ENCODE peak calls at places on chromosomes 2 and 18, in four cellular contexts. A is brain pericyte, Y is GM12865, I is uterus. M is an unnamed sample.

GRCh38 chr2:10303634-10304378 is 1.1 kb downstream of the HPCAL1 start:
- DNase-seq in I (peak), Y (peak), A (no peak), M (no peak)

GRCh38 chr2:216858312-216858711 is 1.6 kb downstream of the TNP1 start:
- DNase-seq in A (no peak), Y (no peak), I (no peak), M (no peak)

GRCh38 chr18:9092665-9093064 is 9.8 kb upstream of the NDUFV2 start:
- DNase-seq in A (no peak), I (no peak), Y (no peak), M (no peak)

GRCh38 chr2:178419123-178419522 is 31.9 kb downstream of the PRKRA start:
- DNase-seq in Y (peak), I (no peak), A (no peak), M (no peak)

GRCh38 chr2:218858671-218859555 is 692 bp upstream of the WNT6 start:
- DNase-seq in Y (no peak), I (no peak), A (no peak), M (no peak)

GRCh38 chr2:190197143-190197720 is 122.4 kb downstream of the HIBCH start:
- DNase-seq in Y (no peak), A (no peak), I (no peak), M (no peak)

GRCh38 chr2:134431837-134432437 is 178.1 kb downstream of the MGAT5 start:
- DNase-seq in I (no peak), A (no peak), Y (no peak), M (no peak)

GRCh38 chr2:234674781-234675201 is 177.9 kb upstream of the ARL4C start:
- DNase-seq in I (no peak), Y (no peak), A (no peak), M (peak)

GRCh38 chr2:16791496-16791895 is 125.9 kb upstream of the CYRIA start:
- DNase-seq in Y (no peak), A (no peak), I (no peak), M (no peak)

GRCh38 chr18:59047992-59048363 is 91.7 kb upstream of the SEC11C start:
- DNase-seq in Y (no peak), A (no peak), I (no peak), M (no peak)

GRCh38 chr2:61359058-61359457 is 111.8 kb downstream of the USP34 start:
- DNase-seq in I (no peak), Y (no peak), A (no peak), M (no peak)

GRCh38 chr2:54845514-54845913 is 122.1 kb downstream of the EML6 start:
- DNase-seq in A (no peak), Y (peak), I (no peak), M (peak)

GRCh38 chr2:219661197-219661954 is 33.9 kb downstream of the SLC4A3 start:
- DNase-seq in I (no peak), A (no peak), Y (peak), M (no peak)

GRCh38 chr18:76875390-76876330 is 53.3 kb downstream of the ZNF236 start:
- DNase-seq in Y (peak), I (no peak), A (no peak), M (no peak)